ENCODE peak calls at places on chromosome 17, in six cellular contexts. I is psoas muscle; K is kidney; X is H7; V is CD8-positive, alpha-beta T cell; N is aorta. A is an unnamed sample.
A peak's percentile ranks its signal among the peaks of the same experiment; 100 is the strongest.

GRCh38 chr17:74042744-74043486 is 160.6 kb upstream of the RPL38 start:
- DNase-seq in N (peak; percentile 86), V (no peak), X (no peak), I (peak; percentile 70), K (no peak), A (no peak)

GRCh38 chr17:44930667-44931066 is 15.4 kb upstream of the GFAP start:
- DNase-seq in V (no peak), N (peak; percentile 39), X (no peak), K (peak; percentile 22), I (no peak), A (no peak)

GRCh38 chr17:75319818-75320691 is 30.8 kb upstream of the SLC25A19 start:
- DNase-seq in N (no peak), X (no peak), K (no peak), I (no peak), V (no peak), A (no peak)

GRCh38 chr17:40541060-40541872 is 24.0 kb downstream of the CCR7 start:
- DNase-seq in I (no peak), V (peak; percentile 71), N (peak; percentile 71), X (no peak), K (peak; percentile 64), A (no peak)

GRCh38 chr17:77995146-77995852 is 36.8 kb downstream of the TNRC6C start:
- DNase-seq in K (no peak), N (no peak), X (no peak), I (peak; percentile 47), V (peak; percentile 30), A (no peak)

GRCh38 chr17:53792997-53793396 is 29.7 kb upstream of the KIF2B start:
- DNase-seq in K (no peak), X (no peak), N (no peak), I (peak; percentile 55), V (no peak), A (no peak)

GRCh38 chr17:77303620-77304019 is 162.9 kb downstream of the SEC14L1 start:
- DNase-seq in I (no peak), K (no peak), N (no peak), X (no peak), V (no peak), A (no peak)

GRCh38 chr17:9389116-9389515 is 186.5 kb downstream of the STX8 start:
- DNase-seq in I (no peak), X (peak; percentile 15), V (no peak), K (no peak), N (no peak), A (peak; percentile 96)

GRCh38 chr17:61611323-61611722 is 20.3 kb upstream of the NACA2 start:
- DNase-seq in K (no peak), V (no peak), N (no peak), I (no peak), X (no peak), A (no peak)

DNA sequence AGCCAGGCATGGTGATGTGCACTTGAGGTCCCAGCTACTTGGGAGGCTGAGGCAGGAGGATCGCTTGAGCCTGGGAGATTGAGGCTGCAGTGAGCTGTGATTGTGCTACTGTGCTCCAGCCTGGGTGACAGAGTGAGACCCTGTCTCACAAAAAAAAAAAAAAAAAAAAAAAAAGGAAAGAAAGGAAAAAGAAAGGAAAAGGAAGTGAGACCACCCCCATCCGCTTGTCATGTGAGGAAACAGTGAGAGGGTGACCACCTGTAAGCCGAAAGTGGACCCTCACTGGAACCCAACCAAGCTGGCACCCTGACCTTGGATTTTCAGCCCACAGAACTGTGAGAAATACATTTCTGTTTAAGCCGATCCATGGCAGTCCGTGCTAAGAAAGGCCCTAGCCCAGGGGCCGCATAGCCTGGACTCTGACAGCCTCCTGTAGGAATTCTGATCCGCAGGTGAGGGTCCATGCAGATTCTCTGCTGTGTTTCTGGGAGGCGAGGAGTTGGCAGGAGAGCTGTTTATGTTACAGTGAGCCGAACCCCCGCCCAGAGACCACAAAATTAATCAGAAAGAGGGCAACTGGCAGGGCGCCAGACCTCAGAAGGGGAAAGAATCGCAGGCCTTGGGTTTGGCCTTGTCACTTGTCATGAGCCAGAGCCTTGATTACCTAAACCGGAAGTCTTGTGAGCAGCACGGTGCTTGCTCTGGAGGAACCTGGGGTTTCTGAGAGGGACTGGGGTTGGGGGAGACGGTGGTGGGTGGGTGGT is 938 bp downstream of the SGSH start:
- DNase-seq in K (peak; percentile 88), I (peak; percentile 78), N (peak; percentile 91), X (peak; percentile 69), V (peak; percentile 95), A (peak; percentile 81)
- H3K4me3 ChIP-seq in K (peak overlapping the region; percentile 70), I (peak overlapping the region; percentile 96), N (peak overlapping the region; percentile 65), X (peak overlapping the region; percentile 91), V (peak overlapping the region; percentile 96), A (peak overlapping the region; percentile 97)

GRCh38 chr17:6496116-6496481 is 51.8 kb downstream of the PIMREG start:
- DNase-seq in N (peak; percentile 39), I (no peak), X (peak; percentile 93), K (peak; percentile 46), V (no peak), A (no peak)
- H3K4me3 ChIP-seq in N (no peak overlapping the region), I (no peak overlapping the region), X (peak overlapping the region; percentile 33), K (no peak overlapping the region), V (peak overlapping the region; percentile 39), A (no peak overlapping the region)

DNA sequence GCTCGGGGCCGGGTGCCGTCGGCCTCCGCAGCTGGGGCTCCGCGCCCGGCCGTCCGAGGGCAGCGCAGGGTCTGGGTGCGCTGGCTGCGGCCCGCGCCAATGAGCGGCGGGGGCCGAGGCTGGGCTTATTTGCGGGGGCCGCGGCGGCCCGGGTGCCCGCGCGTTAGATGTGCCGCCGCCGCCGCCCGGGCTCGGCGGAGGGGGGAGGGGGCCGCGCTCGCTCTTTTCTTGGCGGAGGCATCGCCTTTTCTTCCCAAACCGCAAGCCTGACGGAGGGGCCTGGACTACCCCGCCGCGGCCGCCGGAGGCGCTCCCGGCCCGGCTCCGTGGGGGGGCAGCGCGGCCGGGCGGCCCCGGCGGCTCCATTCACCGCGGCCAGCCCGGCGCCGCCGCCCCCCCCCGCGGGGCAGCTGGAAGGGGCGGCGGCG is at the start of gene NOTUM:
- DNase-seq in I (peak; percentile 54), V (no peak), X (peak; percentile 93), N (no peak), K (no peak), A (peak; percentile 67)
- H3K4me3 ChIP-seq in I (peak within 1 kb of the TSS; percentile 66), V (peak within 1 kb of the TSS; percentile 35), X (peak within 1 kb of the TSS; percentile 30), N (no peak within 1 kb of the TSS), K (no peak within 1 kb of the TSS), A (peak within 1 kb of the TSS; percentile 27)

DNA sequence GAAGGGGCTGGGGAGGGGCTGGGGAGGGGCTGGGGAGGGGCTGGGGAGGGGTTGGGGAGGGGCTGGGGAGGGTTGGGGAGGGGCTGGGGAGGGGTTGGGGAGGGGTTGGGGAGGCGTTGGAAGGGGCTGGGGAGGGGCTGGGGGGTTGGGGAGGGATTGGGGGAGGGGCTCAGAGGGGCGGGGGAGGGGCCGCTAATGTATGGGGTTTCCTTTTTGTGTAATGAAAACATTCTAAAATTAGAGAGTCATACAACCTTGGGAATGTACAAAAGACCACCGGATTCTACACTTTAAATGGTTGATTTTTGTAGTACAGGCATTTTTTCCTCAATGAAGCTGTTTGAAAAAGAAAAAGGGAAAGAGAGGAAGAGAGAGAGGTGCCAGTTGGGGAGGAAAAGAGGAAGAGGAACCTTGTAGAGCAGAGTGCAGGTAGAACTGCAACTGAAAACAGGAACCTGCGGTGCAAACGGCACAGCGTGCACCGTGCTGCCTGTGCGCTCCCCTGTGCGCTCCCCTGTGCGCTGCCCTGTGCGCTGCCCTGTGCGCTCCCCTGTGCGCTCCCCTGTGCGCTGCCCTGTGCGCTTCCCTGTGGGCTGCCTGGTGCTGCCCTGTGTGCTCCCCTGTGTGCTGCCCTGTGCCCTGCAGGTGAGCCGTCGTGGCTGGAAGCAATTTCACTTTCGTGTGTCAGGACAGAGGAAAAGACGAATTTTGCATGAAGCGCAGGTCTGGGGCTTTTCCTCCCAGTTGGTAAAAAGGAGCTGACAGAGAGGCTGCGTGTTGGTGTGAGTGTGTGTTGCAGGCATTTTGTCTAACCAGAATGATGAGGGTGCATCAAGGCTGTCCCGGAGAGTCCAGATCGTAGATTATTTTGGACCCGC is 40.8 kb downstream of the METRNL start:
- DNase-seq in K (peak; percentile 62), I (no peak), V (no peak), X (peak; percentile 84), N (peak; percentile 72), A (no peak)
- H3K4me3 ChIP-seq in K (no peak overlapping the region), I (no peak overlapping the region), V (peak overlapping the region; percentile 52), X (peak overlapping the region; percentile 46), N (no peak overlapping the region), A (no peak overlapping the region)

GRCh38 chr17:67679721-67680120 is 38.0 kb upstream of the NOL11 start:
- DNase-seq in N (no peak), K (no peak), I (no peak), V (no peak), X (no peak), A (no peak)
- H3K4me3 ChIP-seq in N (no peak overlapping the region), K (no peak overlapping the region), I (no peak overlapping the region), V (no peak overlapping the region), X (no peak overlapping the region), A (no peak overlapping the region)

DNA sequence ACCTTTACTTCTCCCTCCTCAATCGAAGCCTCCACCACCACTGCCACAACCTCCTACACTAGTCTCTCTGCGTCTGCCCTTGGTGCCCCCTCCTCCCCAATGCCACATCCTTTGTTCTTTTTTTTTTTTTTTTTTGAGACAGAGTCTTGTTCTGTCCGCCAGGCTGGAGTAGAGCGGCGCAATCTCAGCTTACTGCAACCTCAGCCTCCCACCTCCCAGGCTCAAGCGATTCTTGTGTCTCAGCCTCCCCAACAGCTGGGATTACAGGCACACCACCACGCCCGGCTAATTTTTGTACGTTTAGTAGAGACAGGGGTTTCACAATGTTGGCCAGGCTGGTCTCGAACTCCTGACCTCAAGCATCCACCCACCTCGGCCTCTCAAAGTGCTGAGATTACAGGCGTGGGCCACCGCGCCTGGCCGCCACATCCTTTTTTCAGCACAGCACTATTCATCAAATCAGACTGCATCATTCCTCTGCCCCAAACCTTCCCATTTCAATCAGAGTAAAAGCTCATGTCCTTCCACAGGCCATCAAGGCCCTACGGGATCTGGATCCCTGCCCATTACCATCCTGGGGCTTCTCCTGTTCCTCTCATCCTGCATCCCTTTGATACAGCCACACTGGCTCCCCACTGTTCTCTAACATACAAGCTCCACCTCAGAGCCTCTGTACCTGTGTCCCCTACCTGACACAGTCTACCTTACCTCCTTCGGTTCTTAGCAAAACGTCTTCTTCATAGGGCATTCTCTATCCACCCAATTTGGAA is 2.0 kb downstream of the KLHL11 start:
- DNase-seq in V (peak; percentile 14), N (no peak), X (peak; percentile 60), I (no peak), K (no peak), A (no peak)
- H3K4me3 ChIP-seq in V (peak overlapping the region; percentile 92), N (no peak overlapping the region), X (no peak overlapping the region), I (peak overlapping the region; percentile 86), K (peak overlapping the region; percentile 92), A (peak overlapping the region; percentile 92)

GRCh38 chr17:33152793-33153192 is 140.3 kb downstream of the ASIC2 start:
- DNase-seq in N (no peak), K (no peak), I (no peak), X (peak; percentile 47), V (no peak), A (no peak)
- H3K4me3 ChIP-seq in N (no peak overlapping the region), K (no peak overlapping the region), I (no peak overlapping the region), X (no peak overlapping the region), V (no peak overlapping the region), A (no peak overlapping the region)

GRCh38 chr17:35731932-35732805 is 730 bp downstream of the RASL10B start:
- DNase-seq in X (peak; percentile 80), N (no peak), V (no peak), K (peak; percentile 79), I (no peak), A (peak; percentile 46)
- H3K4me3 ChIP-seq in X (peak overlapping the region; percentile 74), N (peak overlapping the region; percentile 92), V (no peak overlapping the region), K (peak overlapping the region; percentile 48), I (peak overlapping the region; percentile 68), A (peak overlapping the region; percentile 81)

A was measured in adipocyte.